ENCODE peak calls at places on chromosome 11, in seven cellular contexts. R is fibroblast of lung, H is heart left ventricle, U is IMR-90, C is neural progenitor cell, T is psoas muscle, E is cardiac muscle cell. A is an unnamed sample.

GRCh38 chr11:44112083-44112865 is 16.8 kb downstream of the EXT2 start:
- DNase-seq in R (peak; percentile 70), T (peak; percentile 76), H (peak; percentile 47), E (peak; percentile 54), C (no peak), U (peak; percentile 76), A (no peak)

GRCh38 chr11:68749061-68749491 is 2.2 kb downstream of the TESMIN start:
- DNase-seq in U (peak; percentile 4), R (peak; percentile 36), T (no peak), C (no peak), H (no peak), E (no peak), A (no peak)

GRCh38 chr11:2527621-2528291 is 82.9 kb downstream of the KCNQ1 start:
- DNase-seq in E (no peak), H (peak; percentile 17), C (no peak), U (no peak), T (peak; percentile 42), R (no peak), A (no peak)

GRCh38 chr11:44988111-44988510 is 37.4 kb upstream of the TP53I11 start:
- DNase-seq in C (no peak), H (no peak), E (no peak), R (no peak), U (no peak), T (no peak), A (no peak)

GRCh38 chr11:123973816-123974215 is 3.8 kb downstream of the OR10S1 start:
- DNase-seq in U (peak; percentile 4), R (peak; percentile 81), T (no peak), E (peak; percentile 78), H (no peak), C (no peak), A (no peak)

GRCh38 chr11:31254411-31254810 is 115.1 kb downstream of the DCDC1 start:
- DNase-seq in H (no peak), T (no peak), U (no peak), R (peak; percentile 41), E (peak; percentile 48), C (no peak), A (no peak)

GRCh38 chr11:57903441-57904123 is 120.1 kb upstream of the OR9Q1 start:
- DNase-seq in E (no peak), C (no peak), R (peak; percentile 10), H (no peak), U (peak; percentile 10), T (no peak), A (peak; percentile 34)

GRCh38 chr11:66636411-66636810 is 2.1 kb upstream of the RBM4 start:
- DNase-seq in U (no peak), R (no peak), C (no peak), T (no peak), H (no peak), E (no peak), A (no peak)

GRCh38 chr11:44711113-44711512 is 15.6 kb upstream of the TSPAN18 start:
- DNase-seq in T (no peak), U (no peak), H (no peak), E (no peak), R (no peak), C (peak; percentile 91), A (no peak)

GRCh38 chr11:11391796-11392195 is 38.7 kb upstream of the CSNK2A3 start:
- DNase-seq in H (no peak), C (no peak), T (no peak), U (peak; percentile 90), E (peak; percentile 88), R (peak; percentile 90), A (no peak)

GRCh38 chr11:2803186-2804057 is 82.2 kb downstream of the CDKN1C start:
- DNase-seq in U (no peak), H (peak; percentile 18), C (no peak), T (peak; percentile 42), R (no peak), E (no peak), A (no peak)

GRCh38 chr11:112113539-112114457 is 27.1 kb downstream of the SDHD start:
- DNase-seq in U (peak; percentile 69), R (peak; percentile 66), H (no peak), E (peak; percentile 76), C (peak; percentile 58), T (no peak), A (no peak)

GRCh38 chr11:72038491-72038890 is 39.8 kb downstream of the IL18BP start:
- DNase-seq in C (no peak), U (peak; percentile 72), R (peak; percentile 75), T (peak; percentile 83), E (peak; percentile 77), H (peak; percentile 63), A (no peak)

GRCh38 chr11:63768232-63769043 is at the start of gene ZFTA:
- DNase-seq in E (peak; percentile 70), R (peak; percentile 51), U (peak; percentile 37), C (peak; percentile 90), T (peak; percentile 80), H (peak; percentile 76), A (peak; percentile 64)

GRCh38 chr11:63769044-63769718 is 606 bp upstream of the ZFTA start:
- DNase-seq in H (peak; percentile 46), E (peak; percentile 44), T (peak; percentile 72), C (peak; percentile 61), U (no peak), R (peak; percentile 41), A (peak; percentile 32)

GRCh38 chr11:63770763-63771162 is 2.2 kb upstream of the ZFTA start:
- DNase-seq in H (no peak), T (no peak), C (peak; percentile 3), R (no peak), U (no peak), E (no peak), A (no peak)

GRCh38 chr11:63767415-63768231 is 952 bp downstream of the ZFTA start:
- DNase-seq in H (peak; percentile 69), E (peak; percentile 87), R (peak; percentile 82), U (peak; percentile 74), C (peak; percentile 96), T (peak; percentile 74), A (no peak)

DNA sequence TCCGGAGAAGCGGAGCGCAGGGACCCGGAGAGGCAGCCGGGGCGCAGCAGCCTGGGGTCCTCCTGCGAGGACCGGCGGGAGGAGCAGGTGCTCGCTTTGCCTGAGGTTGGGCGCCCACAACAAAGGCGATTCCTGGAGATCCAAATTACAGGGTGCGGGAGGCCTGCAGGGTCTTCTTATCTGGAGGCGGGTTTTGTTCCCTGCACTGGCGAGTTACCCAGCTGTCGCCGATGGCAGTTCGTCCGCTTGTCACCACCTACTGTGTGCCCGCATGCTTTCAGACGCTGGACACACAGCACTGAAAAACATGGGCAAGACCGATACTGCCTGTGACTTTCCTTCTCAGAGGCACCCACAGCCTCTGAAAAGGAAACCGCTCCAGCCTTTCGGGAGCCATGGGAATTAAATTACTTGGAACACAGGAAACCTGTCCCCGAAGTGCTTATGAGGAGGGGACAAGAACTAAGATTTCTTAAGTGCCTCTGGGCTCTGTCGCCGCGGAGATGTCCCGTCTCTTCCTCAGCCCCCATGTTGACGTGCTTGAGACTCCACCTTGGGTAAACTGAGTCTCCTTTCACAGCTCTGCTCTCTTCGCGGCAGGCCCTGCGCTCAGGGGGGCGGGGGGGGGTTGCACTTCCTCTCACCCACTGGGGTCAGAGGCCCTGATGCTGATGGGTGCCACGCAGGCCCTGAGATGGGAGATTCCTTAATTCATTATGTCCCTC is 1.3 kb upstream of the ZFTA start:
- DNase-seq in E (no peak), U (no peak), T (peak; percentile 62), C (peak; percentile 64), H (no peak), R (no peak), A (no peak)
- H3K27ac ChIP-seq in E (no peak overlapping the region), U (no peak overlapping the region), T (peak overlapping the region; percentile 77), C (peak overlapping the region; percentile 67), H (peak overlapping the region; percentile 85), R (no peak overlapping the region), A (no peak overlapping the region)

GRCh38 chr11:109309153-109309552 is 112.8 kb upstream of the C11orf87 start:
- DNase-seq in C (no peak), U (no peak), H (no peak), E (peak; percentile 82), T (no peak), R (peak; percentile 73), A (no peak)

GRCh38 chr11:109304159-109304558 is 117.8 kb upstream of the C11orf87 start:
- DNase-seq in C (no peak), E (peak; percentile 13), U (peak; percentile 30), R (peak; percentile 45), H (no peak), T (no peak), A (no peak)

GRCh38 chr11:109308551-109308950 is 113.4 kb upstream of the C11orf87 start:
- DNase-seq in T (no peak), R (no peak), H (no peak), E (no peak), U (no peak), C (no peak), A (no peak)

GRCh38 chr11:109305009-109305408 is 117.0 kb upstream of the C11orf87 start:
- DNase-seq in E (no peak), R (no peak), T (no peak), H (no peak), U (no peak), C (no peak), A (no peak)

DNA sequence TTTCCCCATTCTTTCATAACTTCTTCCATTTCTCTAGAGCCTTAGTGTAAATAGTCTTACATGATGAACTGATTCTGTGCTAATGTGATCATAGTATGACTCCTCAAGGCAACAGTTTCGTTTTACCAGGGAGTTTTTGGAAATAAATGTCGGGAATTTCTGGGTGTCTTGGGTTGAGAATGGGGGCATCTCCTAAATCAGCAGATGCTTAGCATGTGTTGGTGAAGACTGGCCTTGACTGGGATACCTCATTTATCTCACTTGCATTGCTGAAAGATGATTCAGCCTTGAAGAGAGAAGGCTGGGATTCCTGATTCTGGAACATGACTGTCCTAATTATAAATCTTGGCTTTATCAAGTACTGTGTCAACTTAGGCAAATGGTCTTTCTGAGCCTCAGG is 115.7 kb upstream of the C11orf87 start:
- DNase-seq in E (peak; percentile 22), C (no peak), R (peak; percentile 79), H (no peak), T (no peak), U (peak; percentile 3), A (no peak)
- TF ChIP-seq CTCF in E (no peak), C (no peak), R (no peak), H (no peak), T (no peak), U (no peak), A (no peak)

GRCh38 chr11:93849201-93849600 is 1.2 kb downstream of the VSTM5 start:
- DNase-seq in H (no peak), C (no peak), E (no peak), T (no peak), R (no peak), U (no peak), A (no peak)
- H3K4me3 ChIP-seq in H (no peak overlapping the region), C (no peak overlapping the region), E (no peak overlapping the region), T (peak overlapping the region; percentile 62), R (no peak overlapping the region), U (no peak overlapping the region), A (no peak overlapping the region)

GRCh38 chr11:64278576-64279190 is 5.8 kb downstream of the BAD start:
- DNase-seq in R (no peak), U (no peak), H (no peak), E (no peak), T (no peak), C (no peak), A (no peak)

GRCh38 chr11:64275031-64275800 is 9.2 kb downstream of the BAD start:
- DNase-seq in H (no peak), E (no peak), U (no peak), T (no peak), C (no peak), R (no peak), A (no peak)

GRCh38 chr11:64271339-64272132 is 12.9 kb downstream of the BAD start:
- DNase-seq in H (peak; percentile 95), C (peak; percentile 98), R (peak; percentile 96), U (peak; percentile 92), E (peak; percentile 97), T (peak; percentile 95), A (peak; percentile 79)

GRCh38 chr11:64275841-64276240 is 8.6 kb downstream of the BAD start:
- DNase-seq in C (no peak), T (no peak), E (no peak), H (no peak), U (no peak), R (no peak), A (no peak)

GRCh38 chr11:64276653-64277431 is 7.6 kb downstream of the BAD start:
- DNase-seq in C (no peak), H (no peak), E (no peak), U (no peak), T (no peak), R (peak; percentile 55), A (no peak)
- H3K27ac ChIP-seq in C (no peak overlapping the region), H (no peak overlapping the region), E (no peak overlapping the region), U (no peak overlapping the region), T (no peak overlapping the region), R (no peak overlapping the region), A (no peak overlapping the region)

A was measured in CD8-positive, alpha-beta T cell.